ENCODE peak calls at places on chromosomes 5 and 9, in six cellular contexts. M is T-cell; C is cardiac fibroblast; J is T-helper 1 cell; L is activated CD8-positive, alpha-beta memory T cell treated with anti-CD3 and anti-CD28 coated beads, Interleukin-2, amount 50 U/mL, for 4 hours; H is cerebellum. S is an unnamed sample.
A peak's percentile ranks its signal among the peaks of the same experiment; 100 is the strongest.

GRCh38 chr5:143315929-143316328 is 87.6 kb downstream of the NR3C1 start:
- DNase-seq in H (no peak), L (no peak), C (no peak), J (no peak), M (no peak), S (no peak)

GRCh38 chr5:74947961-74948613 is 81.9 kb upstream of the FAM169A start:
- DNase-seq in C (peak; percentile 16), H (no peak), L (no peak), M (no peak), J (no peak), S (no peak)

GRCh38 chr5:34053133-34053532 is 10.1 kb upstream of the C1QTNF3 start:
- DNase-seq in J (no peak), C (peak; percentile 59), M (no peak), H (no peak), L (no peak), S (no peak)

GRCh38 chr9:133614678-133615077 is 5.5 kb upstream of the FAM163B start:
- DNase-seq in J (no peak), L (no peak), H (no peak), M (no peak), C (no peak), S (no peak)

GRCh38 chr9:134687556-134687955 is 46.0 kb downstream of the COL5A1 start:
- DNase-seq in C (no peak), H (no peak), M (no peak), J (no peak), L (no peak), S (no peak)

GRCh38 chr5:64497390-64497789 is 8.4 kb upstream of the RGS7BP start:
- DNase-seq in L (no peak), J (no peak), H (no peak), M (no peak), C (no peak), S (no peak)

GRCh38 chr9:29290519-29290918 is 1717.2 kb upstream of the C9orf72 start:
- DNase-seq in J (no peak), C (no peak), L (no peak), M (no peak), H (no peak), S (no peak)

GRCh38 chr5:108531367-108532211 is 149.7 kb upstream of the FBXL17 start:
- DNase-seq in H (no peak), J (no peak), M (no peak), C (peak; percentile 72), L (no peak), S (no peak)

GRCh38 chr5:10565785-10566506 is 2.1 kb downstream of the ANKRD33B start:
- DNase-seq in M (no peak), L (no peak), H (no peak), J (no peak), C (no peak), S (no peak)

GRCh38 chr5:10030219-10030831 is 219.4 kb downstream of the ATPSCKMT start:
- DNase-seq in H (no peak), L (no peak), M (no peak), C (peak; percentile 70), J (no peak), S (no peak)

GRCh38 chr5:98813755-98814154 is 40.3 kb downstream of the RGMB start:
- DNase-seq in H (no peak), J (no peak), M (no peak), C (no peak), L (no peak), S (no peak)

GRCh38 chr5:141479776-141480175 is 4.0 kb downstream of the PCDHGC3 start:
- DNase-seq in J (no peak), H (no peak), C (peak; percentile 53), L (no peak), M (no peak), S (no peak)

GRCh38 chr5:156681276-156681675 is 168.8 kb upstream of the PPP1R2B start:
- DNase-seq in J (no peak), H (no peak), M (no peak), L (no peak), C (no peak), S (no peak)

GRCh38 chr9:96782241-96782640 is 4.4 kb upstream of the ZNF510 start:
- DNase-seq in H (no peak), M (no peak), L (no peak), J (no peak), C (no peak), S (no peak)

GRCh38 chr9:123972618-123973017 is 39.0 kb upstream of the LHX2 start:
- DNase-seq in C (no peak), M (no peak), L (no peak), J (no peak), H (no peak), S (no peak)

GRCh38 chr9:105119166-105119565 is 125.3 kb upstream of the SLC44A1 start:
- DNase-seq in C (no peak), J (no peak), L (no peak), M (no peak), H (peak; percentile 27), S (no peak)